ENCODE peak calls at places on chromosomes 2 and 18, in seven cellular contexts. A, X, Q, S, V, M and D are unnamed samples.

GRCh38 chr2:205017912-205018311 is 472.6 kb downstream of the PARD3B start:
- DNase-seq in A (no peak), X (no peak), Q (no peak), S (no peak), V (no peak), M (no peak), D (no peak)

GRCh38 chr2:26528870-26529269 is 50.9 kb upstream of the OTOF start:
- DNase-seq in A (no peak), X (no peak), Q (no peak), S (no peak), V (no peak), M (no peak), D (no peak)

GRCh38 chr2:105683145-105683544 is 61.6 kb upstream of the NCK2 start:
- DNase-seq in A (no peak), X (no peak), Q (no peak), S (no peak), V (no peak), M (no peak), D (no peak)

GRCh38 chr2:102130651-102130991 is 11.9 kb upstream of the IL1R1 start:
- DNase-seq in A (no peak), X (no peak), Q (no peak), S (no peak), V (no peak), M (no peak), D (no peak)

GRCh38 chr18:55376387-55376786 is 211.6 kb downstream of the TCF4 start:
- DNase-seq in A (no peak), X (no peak), Q (no peak), S (no peak), V (no peak), M (no peak), D (no peak)

GRCh38 chr18:74722237-74722636 is 124.6 kb downstream of the ZNF407 start:
- DNase-seq in A (no peak), X (no peak), Q (no peak), S (no peak), V (no peak), M (no peak), D (no peak)

GRCh38 chr2:238247841-238248440 is 8.1 kb upstream of the HES6 start:
- DNase-seq in A (no peak), X (no peak), Q (no peak), S (no peak), V (no peak), M (no peak), D (no peak)

GRCh38 chr2:214185546-214185945 is 225.3 kb upstream of the VWC2L start:
- DNase-seq in A (no peak), X (no peak), Q (no peak), S (no peak), V (no peak), M (no peak), D (no peak)

GRCh38 chr2:241577413-241578122 is 19.0 kb downstream of the BOK start:
- DNase-seq in A (no peak), X (no peak), Q (no peak), S (no peak), V (no peak), M (no peak), D (no peak)

GRCh38 chr2:218805627-218806026 is 23.7 kb downstream of the CYP27A1 start:
- DNase-seq in A (peak; percentile 53), X (no peak), Q (peak; percentile 87), S (no peak), V (no peak), M (peak; percentile 43), D (peak; percentile 30)

GRCh38 chr18:48957616-48958015 is 6.9 kb upstream of the SMAD7 start:
- DNase-seq in A (no peak), X (no peak), Q (no peak), S (no peak), V (no peak), M (no peak), D (no peak)

GRCh38 chr2:134416018-134416417 is 162.1 kb downstream of the MGAT5 start:
- DNase-seq in A (no peak), X (no peak), Q (no peak), S (no peak), V (no peak), M (no peak), D (no peak)

GRCh38 chr2:190432567-190433231 is 24.5 kb downstream of the MFSD6 start:
- DNase-seq in A (no peak), X (no peak), Q (no peak), S (no peak), V (no peak), M (no peak), D (no peak)

GRCh38 chr2:226179010-226179409 is 620.6 kb downstream of the IRS1 start:
- DNase-seq in A (no peak), X (no peak), Q (no peak), S (no peak), V (no peak), M (no peak), D (no peak)

GRCh38 chr2:45849491-45850283 is 198.2 kb downstream of the PRKCE start:
- DNase-seq in A (no peak), X (no peak), Q (peak; percentile 39), S (no peak), V (no peak), M (no peak), D (no peak)

GRCh38 chr2:25358249-25358815 is 16.6 kb upstream of the DNMT3A start:
- DNase-seq in A (no peak), X (no peak), Q (no peak), S (no peak), V (no peak), M (no peak), D (no peak)

GRCh38 chr2:148875387-148876051 is 492 bp downstream of the KIF5C start:
- DNase-seq in A (peak; percentile 44), X (no peak), Q (no peak), S (no peak), V (no peak), M (peak; percentile 45), D (no peak)

GRCh38 chr18:73662440-73662839 is 485.2 kb downstream of the FBXO15 start:
- DNase-seq in A (no peak), X (no peak), Q (no peak), S (no peak), V (no peak), M (no peak), D (no peak)

GRCh38 chr18:45984546-45985235 is 17.6 kb upstream of the EPG5 start:
- DNase-seq in A (no peak), X (no peak), Q (no peak), S (no peak), V (no peak), M (no peak), D (no peak)

GRCh38 chr18:63936156-63936931 is 12.8 kb upstream of the HMSD start:
- DNase-seq in A (peak; percentile 96), X (peak; percentile 76), Q (peak; percentile 82), S (peak; percentile 41), V (no peak), M (peak; percentile 92), D (peak; percentile 47)

GRCh38 chr18:48896875-48897511 is 53.8 kb downstream of the SMAD7 start:
- DNase-seq in A (peak; percentile 70), X (no peak), Q (peak; percentile 43), S (no peak), V (no peak), M (peak; percentile 83), D (peak; percentile 75)

GRCh38 chr2:160415991-160416390 is 77.6 kb downstream of the RBMS1 start:
- DNase-seq in A (peak; percentile 25), X (no peak), Q (peak; percentile 81), S (no peak), V (no peak), M (no peak), D (no peak)

GRCh38 chr2:15836942-15837610 is 103.3 kb upstream of the MYCN start:
- DNase-seq in A (no peak), X (no peak), Q (no peak), S (no peak), V (no peak), M (no peak), D (no peak)

GRCh38 chr2:67612576-67612981 is 215.4 kb downstream of the ETAA1 start:
- DNase-seq in A (no peak), X (no peak), Q (peak; percentile 33), S (no peak), V (no peak), M (no peak), D (no peak)

GRCh38 chr2:174977364-174977763 is 27.8 kb downstream of the CHN1 start:
- DNase-seq in A (no peak), X (no peak), Q (no peak), S (no peak), V (no peak), M (no peak), D (no peak)